ENCODE peak calls at places on chromosomes 5 and 9, in nine cellular contexts. One of them, this sample, is unnamed.

GRCh38 chr5:96459313-96460109 is 26.5 kb upstream of the PCSK1 start:
- DNase-seq in heart left ventricle: no peak
- DNase-seq in kidney: no peak
- DNase-seq in AG09309: no peak
- DNase-seq in heart right ventricle: no peak
- DNase-seq in cardiac muscle cell: no peak
- DNase-seq in astrocyte of the spinal cord: no peak
- DNase-seq in PC-9: no peak
- DNase-seq in fibroblast of lung: no peak
- DNase-seq in this sample: peak

GRCh38 chr5:178431777-178432155 is 158.4 kb downstream of the COL23A1 start:
- DNase-seq in heart left ventricle: no peak
- DNase-seq in kidney: no peak
- DNase-seq in AG09309: no peak
- DNase-seq in heart right ventricle: no peak
- DNase-seq in cardiac muscle cell: no peak
- DNase-seq in astrocyte of the spinal cord: peak
- DNase-seq in PC-9: no peak
- DNase-seq in fibroblast of lung: no peak
- DNase-seq in this sample: no peak

GRCh38 chr9:84230355-84231136 is 110.0 kb downstream of the SLC28A3 start:
- DNase-seq in heart left ventricle: no peak
- DNase-seq in kidney: no peak
- DNase-seq in AG09309: peak
- DNase-seq in heart right ventricle: no peak
- DNase-seq in cardiac muscle cell: peak
- DNase-seq in astrocyte of the spinal cord: peak
- DNase-seq in PC-9: no peak
- DNase-seq in fibroblast of lung: peak
- DNase-seq in this sample: peak

GRCh38 chr9:122144836-122145235 is 14.7 kb downstream of the NDUFA8 start:
- DNase-seq in heart left ventricle: no peak
- DNase-seq in kidney: no peak
- DNase-seq in AG09309: no peak
- DNase-seq in heart right ventricle: no peak
- DNase-seq in cardiac muscle cell: no peak
- DNase-seq in astrocyte of the spinal cord: no peak
- DNase-seq in PC-9: no peak
- DNase-seq in fibroblast of lung: peak
- DNase-seq in this sample: no peak

GRCh38 chr5:112097768-112098167 is 321.3 kb downstream of the EPB41L4A start:
- DNase-seq in heart left ventricle: no peak
- DNase-seq in kidney: no peak
- DNase-seq in AG09309: no peak
- DNase-seq in heart right ventricle: no peak
- DNase-seq in cardiac muscle cell: no peak
- DNase-seq in astrocyte of the spinal cord: no peak
- DNase-seq in PC-9: no peak
- DNase-seq in fibroblast of lung: peak
- DNase-seq in this sample: peak

GRCh38 chr5:79183011-79183410 is 52.9 kb upstream of the JMY start:
- DNase-seq in heart left ventricle: no peak
- DNase-seq in kidney: no peak
- DNase-seq in AG09309: no peak
- DNase-seq in heart right ventricle: no peak
- DNase-seq in cardiac muscle cell: no peak
- DNase-seq in astrocyte of the spinal cord: no peak
- DNase-seq in PC-9: peak
- DNase-seq in fibroblast of lung: no peak
- DNase-seq in this sample: no peak

GRCh38 chr5:96896806-96897205 is 20.5 kb downstream of the ERAP2 start:
- DNase-seq in heart left ventricle: no peak
- DNase-seq in kidney: no peak
- DNase-seq in AG09309: no peak
- DNase-seq in heart right ventricle: no peak
- DNase-seq in cardiac muscle cell: no peak
- DNase-seq in astrocyte of the spinal cord: no peak
- DNase-seq in PC-9: no peak
- DNase-seq in fibroblast of lung: no peak
- DNase-seq in this sample: no peak

GRCh38 chr5:55363861-55364260 is 56.1 kb downstream of the MTREX start:
- DNase-seq in heart left ventricle: no peak
- DNase-seq in kidney: no peak
- DNase-seq in AG09309: no peak
- DNase-seq in heart right ventricle: no peak
- DNase-seq in cardiac muscle cell: no peak
- DNase-seq in astrocyte of the spinal cord: peak
- DNase-seq in PC-9: no peak
- DNase-seq in fibroblast of lung: no peak
- DNase-seq in this sample: peak

GRCh38 chr5:146520731-146521130 is 4.7 kb upstream of the GPR151 start:
- DNase-seq in heart left ventricle: no peak
- DNase-seq in kidney: no peak
- DNase-seq in AG09309: no peak
- DNase-seq in heart right ventricle: no peak
- DNase-seq in cardiac muscle cell: no peak
- DNase-seq in astrocyte of the spinal cord: no peak
- DNase-seq in PC-9: no peak
- DNase-seq in fibroblast of lung: no peak
- DNase-seq in this sample: no peak

GRCh38 chr9:128374221-128374675 is 3.1 kb downstream of the URM1 start:
- DNase-seq in heart left ventricle: no peak
- DNase-seq in kidney: no peak
- DNase-seq in AG09309: no peak
- DNase-seq in heart right ventricle: no peak
- DNase-seq in cardiac muscle cell: no peak
- DNase-seq in astrocyte of the spinal cord: no peak
- DNase-seq in PC-9: no peak
- DNase-seq in fibroblast of lung: no peak
- DNase-seq in this sample: no peak

GRCh38 chr5:152607393-152608165 is 202.5 kb upstream of the NMUR2 start:
- DNase-seq in heart left ventricle: no peak
- DNase-seq in kidney: no peak
- DNase-seq in AG09309: no peak
- DNase-seq in heart right ventricle: no peak
- DNase-seq in cardiac muscle cell: no peak
- DNase-seq in astrocyte of the spinal cord: no peak
- DNase-seq in PC-9: no peak
- DNase-seq in fibroblast of lung: no peak
- DNase-seq in this sample: no peak

GRCh38 chr5:31854625-31855526 is 215.9 kb downstream of the PDZD2 start:
- DNase-seq in heart left ventricle: peak
- DNase-seq in kidney: peak
- DNase-seq in AG09309: no peak
- DNase-seq in heart right ventricle: peak
- DNase-seq in cardiac muscle cell: peak
- DNase-seq in astrocyte of the spinal cord: peak
- DNase-seq in PC-9: no peak
- DNase-seq in fibroblast of lung: peak
- DNase-seq in this sample: no peak

GRCh38 chr5:172530835-172531703 is 76.7 kb upstream of the SH3PXD2B start:
- DNase-seq in heart left ventricle: no peak
- DNase-seq in kidney: no peak
- DNase-seq in AG09309: no peak
- DNase-seq in heart right ventricle: no peak
- DNase-seq in cardiac muscle cell: no peak
- DNase-seq in astrocyte of the spinal cord: no peak
- DNase-seq in PC-9: no peak
- DNase-seq in fibroblast of lung: no peak
- DNase-seq in this sample: no peak

DNA sequence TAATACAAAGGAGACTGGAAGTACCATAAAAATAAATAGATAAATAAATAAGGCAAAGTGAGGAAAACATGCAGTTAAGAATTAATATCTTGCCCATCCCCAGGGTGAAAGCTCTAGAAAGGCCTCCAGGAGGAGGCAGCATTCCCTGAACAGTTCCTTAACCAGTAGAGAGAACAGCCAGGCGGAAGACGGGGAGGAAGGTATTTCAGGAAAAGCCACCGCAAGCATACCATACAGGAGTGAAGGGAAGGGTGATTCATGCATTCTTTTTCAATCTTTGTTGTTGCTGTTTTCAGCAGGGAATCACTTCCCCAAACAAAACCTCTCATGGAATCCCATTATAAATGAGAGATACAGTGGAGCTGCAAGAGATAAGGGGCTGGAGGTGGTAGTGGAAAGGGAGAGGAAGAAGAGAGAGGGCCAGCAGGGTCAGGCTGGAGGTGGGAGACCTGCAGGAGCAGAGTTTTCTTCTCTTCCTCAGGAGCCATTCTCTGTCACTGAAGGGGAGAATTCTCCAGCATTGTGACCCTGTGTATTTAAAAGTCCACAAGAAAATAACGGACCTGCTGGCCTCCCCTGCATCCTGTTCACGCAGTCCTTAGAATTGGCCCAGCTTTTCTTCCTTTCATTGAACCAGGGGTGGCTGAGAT is 256.0 kb downstream of the FAM114A2 start:
- DNase-seq in heart left ventricle: no peak
- DNase-seq in kidney: no peak
- DNase-seq in AG09309: no peak
- DNase-seq in heart right ventricle: no peak
- DNase-seq in cardiac muscle cell: peak
- DNase-seq in astrocyte of the spinal cord: peak
- DNase-seq in PC-9: no peak
- DNase-seq in fibroblast of lung: no peak
- DNase-seq in this sample: no peak
- TF ChIP-seq CTCF in heart left ventricle: no peak
- TF ChIP-seq CTCF in kidney: no peak
- TF ChIP-seq CTCF in AG09309: no peak
- TF ChIP-seq CTCF in heart right ventricle: no peak
- TF ChIP-seq CTCF in cardiac muscle cell: no peak
- TF ChIP-seq CTCF in astrocyte of the spinal cord: peak
- TF ChIP-seq CTCF in PC-9: no peak
- TF ChIP-seq CTCF in fibroblast of lung: no peak
- TF ChIP-seq CTCF in this sample: no peak

GRCh38 chr9:95407524-95407923 is 90.0 kb upstream of the FANCC start:
- DNase-seq in heart left ventricle: no peak
- DNase-seq in kidney: no peak
- DNase-seq in AG09309: no peak
- DNase-seq in heart right ventricle: no peak
- DNase-seq in cardiac muscle cell: no peak
- DNase-seq in astrocyte of the spinal cord: no peak
- DNase-seq in PC-9: no peak
- DNase-seq in fibroblast of lung: no peak
- DNase-seq in this sample: no peak

GRCh38 chr9:95406114-95406513 is 88.6 kb upstream of the FANCC start:
- DNase-seq in heart left ventricle: no peak
- DNase-seq in kidney: no peak
- DNase-seq in AG09309: peak
- DNase-seq in heart right ventricle: no peak
- DNase-seq in cardiac muscle cell: no peak
- DNase-seq in astrocyte of the spinal cord: no peak
- DNase-seq in PC-9: no peak
- DNase-seq in fibroblast of lung: peak
- DNase-seq in this sample: peak

GRCh38 chr9:95411211-95411892 is 93.8 kb upstream of the FANCC start:
- DNase-seq in heart left ventricle: no peak
- DNase-seq in kidney: no peak
- DNase-seq in AG09309: no peak
- DNase-seq in heart right ventricle: no peak
- DNase-seq in cardiac muscle cell: no peak
- DNase-seq in astrocyte of the spinal cord: no peak
- DNase-seq in PC-9: no peak
- DNase-seq in fibroblast of lung: no peak
- DNase-seq in this sample: no peak

GRCh38 chr9:95413793-95414192 is 96.3 kb upstream of the FANCC start:
- DNase-seq in heart left ventricle: no peak
- DNase-seq in kidney: no peak
- DNase-seq in AG09309: no peak
- DNase-seq in heart right ventricle: no peak
- DNase-seq in cardiac muscle cell: no peak
- DNase-seq in astrocyte of the spinal cord: no peak
- DNase-seq in PC-9: no peak
- DNase-seq in fibroblast of lung: no peak
- DNase-seq in this sample: no peak

GRCh38 chr9:95409650-95410426 is 92.3 kb upstream of the FANCC start:
- DNase-seq in heart left ventricle: no peak
- DNase-seq in kidney: peak
- DNase-seq in AG09309: peak
- DNase-seq in heart right ventricle: no peak
- DNase-seq in cardiac muscle cell: no peak
- DNase-seq in astrocyte of the spinal cord: peak
- DNase-seq in PC-9: peak
- DNase-seq in fibroblast of lung: peak
- DNase-seq in this sample: peak
- H3K4me3 ChIP-seq in heart left ventricle: no peak
- H3K4me3 ChIP-seq in kidney: no peak
- H3K4me3 ChIP-seq in AG09309: no peak
- H3K4me3 ChIP-seq in heart right ventricle: no peak
- H3K4me3 ChIP-seq in cardiac muscle cell: no peak
- H3K4me3 ChIP-seq in astrocyte of the spinal cord: no peak
- H3K4me3 ChIP-seq in PC-9: peak
- H3K4me3 ChIP-seq in fibroblast of lung: no peak
- H3K4me3 ChIP-seq in this sample: no peak

GRCh38 chr5:36459191-36460135 is 146.9 kb upstream of the SLC1A3 start:
- DNase-seq in heart left ventricle: no peak
- DNase-seq in kidney: no peak
- DNase-seq in AG09309: no peak
- DNase-seq in heart right ventricle: no peak
- DNase-seq in cardiac muscle cell: no peak
- DNase-seq in astrocyte of the spinal cord: no peak
- DNase-seq in PC-9: peak
- DNase-seq in fibroblast of lung: no peak
- DNase-seq in this sample: peak
- TF ChIP-seq CTCF in heart left ventricle: no peak
- TF ChIP-seq CTCF in kidney: no peak
- TF ChIP-seq CTCF in AG09309: peak
- TF ChIP-seq CTCF in heart right ventricle: peak
- TF ChIP-seq CTCF in cardiac muscle cell: no peak
- TF ChIP-seq CTCF in astrocyte of the spinal cord: peak
- TF ChIP-seq CTCF in PC-9: peak
- TF ChIP-seq CTCF in fibroblast of lung: peak
- TF ChIP-seq CTCF in this sample: peak

GRCh38 chr9:136847827-136848392 is 1.3 kb upstream of the PHPT1 start:
- DNase-seq in heart left ventricle: peak
- DNase-seq in kidney: peak
- DNase-seq in AG09309: no peak
- DNase-seq in heart right ventricle: peak
- DNase-seq in cardiac muscle cell: peak
- DNase-seq in astrocyte of the spinal cord: peak
- DNase-seq in PC-9: peak
- DNase-seq in fibroblast of lung: peak
- DNase-seq in this sample: peak

GRCh38 chr9:136847065-136847826 is 2.0 kb upstream of the PHPT1 start:
- DNase-seq in heart left ventricle: peak
- DNase-seq in kidney: peak
- DNase-seq in AG09309: no peak
- DNase-seq in heart right ventricle: peak
- DNase-seq in cardiac muscle cell: peak
- DNase-seq in astrocyte of the spinal cord: peak
- DNase-seq in PC-9: peak
- DNase-seq in fibroblast of lung: peak
- DNase-seq in this sample: peak

GRCh38 chr9:136844766-136845464 is 2.6 kb downstream of the AJM1 start:
- DNase-seq in heart left ventricle: no peak
- DNase-seq in kidney: no peak
- DNase-seq in AG09309: no peak
- DNase-seq in heart right ventricle: no peak
- DNase-seq in cardiac muscle cell: no peak
- DNase-seq in astrocyte of the spinal cord: no peak
- DNase-seq in PC-9: no peak
- DNase-seq in fibroblast of lung: no peak
- DNase-seq in this sample: no peak

GRCh38 chr9:136845465-136846261 is 3.4 kb downstream of the AJM1 start:
- DNase-seq in heart left ventricle: no peak
- DNase-seq in kidney: no peak
- DNase-seq in AG09309: no peak
- DNase-seq in heart right ventricle: no peak
- DNase-seq in cardiac muscle cell: no peak
- DNase-seq in astrocyte of the spinal cord: no peak
- DNase-seq in PC-9: no peak
- DNase-seq in fibroblast of lung: no peak
- DNase-seq in this sample: no peak

GRCh38 chr9:136846376-136847064 is 2.7 kb upstream of the PHPT1 start:
- DNase-seq in heart left ventricle: no peak
- DNase-seq in kidney: no peak
- DNase-seq in AG09309: no peak
- DNase-seq in heart right ventricle: no peak
- DNase-seq in cardiac muscle cell: no peak
- DNase-seq in astrocyte of the spinal cord: no peak
- DNase-seq in PC-9: no peak
- DNase-seq in fibroblast of lung: no peak
- DNase-seq in this sample: no peak
- H3K4me3 ChIP-seq in heart left ventricle: peak
- H3K4me3 ChIP-seq in kidney: no peak
- H3K4me3 ChIP-seq in AG09309: no peak
- H3K4me3 ChIP-seq in heart right ventricle: peak
- H3K4me3 ChIP-seq in cardiac muscle cell: no peak
- H3K4me3 ChIP-seq in astrocyte of the spinal cord: no peak
- H3K4me3 ChIP-seq in PC-9: peak
- H3K4me3 ChIP-seq in fibroblast of lung: no peak
- H3K4me3 ChIP-seq in this sample: no peak

This sample was measured in fibroblast of mammary gland.